ENCODE peak calls at places on chromosomes 3 and 15, in seven cellular contexts. One of them, this sample, is unnamed. For H3K36me3, the result is how much of the 10 kb centered on the place peaks cover.

GRCh38 chr3:30779686-30780287 is 114.7 kb downstream of the GADL1 start:
- DNase-seq in ovary: no peak
- DNase-seq in SK-N-SH: peak
- DNase-seq in GM12878: no peak
- DNase-seq in stomach: no peak
- DNase-seq in HepG2: peak
- DNase-seq in transverse colon: no peak
- DNase-seq in this sample: no peak

GRCh38 chr3:48990636-48991421 is 788 bp downstream of the P4HTM start:
- DNase-seq in transverse colon: peak
- DNase-seq in SK-N-SH: no peak
- DNase-seq in HepG2: no peak
- DNase-seq in ovary: no peak
- DNase-seq in stomach: no peak
- DNase-seq in GM12878: no peak
- DNase-seq in this sample: no peak

GRCh38 chr15:100703032-100703578 is 100.7 kb downstream of the ASB7 start:
- DNase-seq in transverse colon: no peak
- DNase-seq in stomach: no peak
- DNase-seq in SK-N-SH: no peak
- DNase-seq in HepG2: no peak
- DNase-seq in ovary: no peak
- DNase-seq in GM12878: peak
- DNase-seq in this sample: no peak

GRCh38 chr3:148943531-148944200 is 47.7 kb upstream of the GYG1 start:
- DNase-seq in ovary: no peak
- DNase-seq in GM12878: peak
- DNase-seq in SK-N-SH: peak
- DNase-seq in HepG2: peak
- DNase-seq in transverse colon: no peak
- DNase-seq in stomach: no peak
- DNase-seq in this sample: no peak

GRCh38 chr3:65685621-65686020 is 353.1 kb downstream of the MAGI1 start:
- DNase-seq in transverse colon: no peak
- DNase-seq in SK-N-SH: no peak
- DNase-seq in GM12878: no peak
- DNase-seq in stomach: no peak
- DNase-seq in HepG2: peak
- DNase-seq in ovary: peak
- DNase-seq in this sample: no peak

GRCh38 chr3:187705164-187705563 is 2.8 kb upstream of the RTP2 start:
- DNase-seq in transverse colon: no peak
- DNase-seq in GM12878: no peak
- DNase-seq in stomach: no peak
- DNase-seq in HepG2: no peak
- DNase-seq in SK-N-SH: no peak
- DNase-seq in ovary: no peak
- DNase-seq in this sample: no peak

GRCh38 chr15:79004336-79004735 is 59.5 kb upstream of the CTSH start:
- DNase-seq in ovary: no peak
- DNase-seq in GM12878: peak
- DNase-seq in HepG2: peak
- DNase-seq in transverse colon: peak
- DNase-seq in stomach: no peak
- DNase-seq in SK-N-SH: no peak
- DNase-seq in this sample: no peak

GRCh38 chr15:39608741-39609140 is 27.9 kb downstream of the THBS1 start:
- DNase-seq in transverse colon: no peak
- DNase-seq in ovary: no peak
- DNase-seq in stomach: no peak
- DNase-seq in SK-N-SH: no peak
- DNase-seq in GM12878: no peak
- DNase-seq in HepG2: no peak
- DNase-seq in this sample: no peak

GRCh38 chr3:156211583-156211982 is 91.2 kb downstream of the KCNAB1 start:
- DNase-seq in SK-N-SH: no peak
- DNase-seq in GM12878: no peak
- DNase-seq in HepG2: no peak
- DNase-seq in ovary: no peak
- DNase-seq in stomach: no peak
- DNase-seq in transverse colon: no peak
- DNase-seq in this sample: no peak

GRCh38 chr15:81531141-81531592 is 157.2 kb upstream of the TMC3 start:
- DNase-seq in stomach: no peak
- DNase-seq in transverse colon: no peak
- DNase-seq in ovary: no peak
- DNase-seq in HepG2: no peak
- DNase-seq in SK-N-SH: no peak
- DNase-seq in GM12878: no peak
- DNase-seq in this sample: no peak

GRCh38 chr15:101348643-101349496 is 53.8 kb upstream of the SNRPA1 start:
- DNase-seq in ovary: no peak
- DNase-seq in GM12878: no peak
- DNase-seq in transverse colon: peak
- DNase-seq in SK-N-SH: no peak
- DNase-seq in HepG2: no peak
- DNase-seq in stomach: peak
- DNase-seq in this sample: no peak

DNA sequence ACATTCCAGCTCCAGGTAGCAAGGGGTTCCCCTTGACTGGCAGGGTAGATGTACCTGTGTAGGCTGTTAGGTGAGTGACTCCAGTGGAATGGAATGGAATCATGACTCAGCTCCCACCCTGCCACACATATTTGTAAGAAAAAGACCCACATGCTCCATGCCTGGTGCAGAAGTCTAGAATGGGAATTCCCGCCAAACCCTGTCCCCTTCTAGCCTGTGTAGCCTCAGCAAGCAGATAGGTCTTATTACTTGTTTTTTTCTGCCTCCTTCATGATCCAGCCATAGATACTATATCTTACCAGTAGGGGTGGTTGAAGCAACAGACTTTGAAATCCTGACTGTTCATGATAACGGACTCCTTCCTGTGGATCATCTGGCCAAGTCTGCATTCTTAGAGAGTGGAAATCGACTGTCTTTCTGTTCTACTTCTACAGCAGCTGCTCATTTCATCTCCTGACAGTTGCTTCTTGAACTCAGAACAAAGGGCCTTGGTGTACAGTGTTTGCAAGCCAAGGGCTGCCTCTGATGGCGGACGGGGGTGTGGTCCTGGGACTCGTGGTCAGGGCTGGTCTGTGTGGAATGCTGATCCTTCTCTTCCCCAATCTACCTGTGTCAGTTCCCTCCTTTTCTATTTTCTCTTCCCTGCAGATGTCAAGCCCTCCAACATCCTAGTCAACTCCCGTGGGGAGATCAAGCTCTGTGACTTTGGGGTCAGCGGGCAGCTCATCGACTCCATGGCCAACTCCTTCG is 16.3 kb downstream of the SNAPC5 start:
- DNase-seq in transverse colon: no peak
- DNase-seq in HepG2: no peak
- DNase-seq in GM12878: no peak
- DNase-seq in stomach: no peak
- DNase-seq in ovary: no peak
- DNase-seq in SK-N-SH: no peak
- DNase-seq in this sample: no peak
- TF ChIP-seq EP300 in transverse colon: no peak
- TF ChIP-seq EP300 in HepG2: no peak
- TF ChIP-seq EP300 in GM12878: no peak
- TF ChIP-seq EP300 in stomach: no peak
- TF ChIP-seq EP300 in ovary: no peak
- TF ChIP-seq EP300 in SK-N-SH: no peak
- TF ChIP-seq EP300 in this sample: no peak

GRCh38 chr3:108051005-108051404 is 39.8 kb downstream of the CD47 start:
- DNase-seq in HepG2: no peak
- DNase-seq in transverse colon: no peak
- DNase-seq in ovary: no peak
- DNase-seq in stomach: no peak
- DNase-seq in SK-N-SH: no peak
- DNase-seq in GM12878: no peak
- DNase-seq in this sample: no peak
- H3K36me3 ChIP-seq in HepG2: under half
- H3K36me3 ChIP-seq in transverse colon: under half
- H3K36me3 ChIP-seq in ovary: under half
- H3K36me3 ChIP-seq in stomach: half or more
- H3K36me3 ChIP-seq in SK-N-SH: under half
- H3K36me3 ChIP-seq in GM12878: under half
- H3K36me3 ChIP-seq in this sample: under half

GRCh38 chr15:70670680-70671079 is 92.7 kb downstream of the UACA start:
- DNase-seq in HepG2: no peak
- DNase-seq in GM12878: no peak
- DNase-seq in transverse colon: no peak
- DNase-seq in stomach: no peak
- DNase-seq in ovary: no peak
- DNase-seq in SK-N-SH: no peak
- DNase-seq in this sample: no peak
- TF ChIP-seq CTCF in HepG2: no peak
- TF ChIP-seq CTCF in GM12878: no peak
- TF ChIP-seq CTCF in transverse colon: no peak
- TF ChIP-seq CTCF in stomach: no peak
- TF ChIP-seq CTCF in ovary: no peak
- TF ChIP-seq CTCF in SK-N-SH: peak
- TF ChIP-seq CTCF in this sample: no peak

GRCh38 chr3:112670824-112671223 is 29.9 kb upstream of the CCDC80 start:
- DNase-seq in ovary: no peak
- DNase-seq in transverse colon: no peak
- DNase-seq in SK-N-SH: no peak
- DNase-seq in HepG2: no peak
- DNase-seq in stomach: no peak
- DNase-seq in GM12878: no peak
- DNase-seq in this sample: no peak

GRCh38 chr3:112672716-112673506 is 32.0 kb upstream of the CCDC80 start:
- DNase-seq in stomach: no peak
- DNase-seq in transverse colon: no peak
- DNase-seq in ovary: no peak
- DNase-seq in SK-N-SH: no peak
- DNase-seq in GM12878: no peak
- DNase-seq in HepG2: no peak
- DNase-seq in this sample: no peak

GRCh38 chr3:112675349-112675748 is 34.4 kb upstream of the CCDC80 start:
- DNase-seq in transverse colon: no peak
- DNase-seq in GM12878: no peak
- DNase-seq in stomach: no peak
- DNase-seq in SK-N-SH: no peak
- DNase-seq in HepG2: no peak
- DNase-seq in ovary: no peak
- DNase-seq in this sample: no peak

GRCh38 chr3:112675943-112676530 is 35.1 kb upstream of the CCDC80 start:
- DNase-seq in ovary: no peak
- DNase-seq in GM12878: no peak
- DNase-seq in HepG2: no peak
- DNase-seq in transverse colon: no peak
- DNase-seq in stomach: no peak
- DNase-seq in SK-N-SH: no peak
- DNase-seq in this sample: no peak

GRCh38 chr3:112671930-112672715 is 31.2 kb upstream of the CCDC80 start:
- DNase-seq in SK-N-SH: no peak
- DNase-seq in HepG2: no peak
- DNase-seq in transverse colon: no peak
- DNase-seq in GM12878: no peak
- DNase-seq in ovary: no peak
- DNase-seq in stomach: no peak
- DNase-seq in this sample: no peak
- TF ChIP-seq EP300 in SK-N-SH: peak
- TF ChIP-seq EP300 in HepG2: no peak
- TF ChIP-seq EP300 in transverse colon: no peak
- TF ChIP-seq EP300 in GM12878: no peak
- TF ChIP-seq EP300 in ovary: no peak
- TF ChIP-seq EP300 in stomach: no peak
- TF ChIP-seq EP300 in this sample: no peak

GRCh38 chr3:50515565-50516047 is 12.2 kb upstream of the CACNA2D2 start:
- DNase-seq in SK-N-SH: peak
- DNase-seq in GM12878: no peak
- DNase-seq in HepG2: peak
- DNase-seq in ovary: peak
- DNase-seq in transverse colon: peak
- DNase-seq in stomach: no peak
- DNase-seq in this sample: no peak

GRCh38 chr3:50509715-50510114 is 6.3 kb upstream of the CACNA2D2 start:
- DNase-seq in transverse colon: no peak
- DNase-seq in HepG2: no peak
- DNase-seq in GM12878: no peak
- DNase-seq in ovary: no peak
- DNase-seq in SK-N-SH: no peak
- DNase-seq in stomach: no peak
- DNase-seq in this sample: no peak

GRCh38 chr3:50510325-50510724 is 6.9 kb upstream of the CACNA2D2 start:
- DNase-seq in SK-N-SH: no peak
- DNase-seq in GM12878: no peak
- DNase-seq in stomach: no peak
- DNase-seq in transverse colon: no peak
- DNase-seq in ovary: no peak
- DNase-seq in HepG2: no peak
- DNase-seq in this sample: no peak

GRCh38 chr3:50508821-50509220 is 5.4 kb upstream of the CACNA2D2 start:
- DNase-seq in GM12878: no peak
- DNase-seq in HepG2: no peak
- DNase-seq in ovary: no peak
- DNase-seq in stomach: no peak
- DNase-seq in SK-N-SH: no peak
- DNase-seq in transverse colon: no peak
- DNase-seq in this sample: no peak

GRCh38 chr3:50512131-50512530 is 8.7 kb upstream of the CACNA2D2 start:
- DNase-seq in SK-N-SH: no peak
- DNase-seq in HepG2: no peak
- DNase-seq in transverse colon: no peak
- DNase-seq in GM12878: no peak
- DNase-seq in stomach: no peak
- DNase-seq in ovary: no peak
- DNase-seq in this sample: no peak
- H3K36me3 ChIP-seq in SK-N-SH: under half
- H3K36me3 ChIP-seq in HepG2: under half
- H3K36me3 ChIP-seq in transverse colon: under half
- H3K36me3 ChIP-seq in GM12878: under half
- H3K36me3 ChIP-seq in stomach: under half
- H3K36me3 ChIP-seq in ovary: under half
- H3K36me3 ChIP-seq in this sample: under half

This sample was measured in tibial nerve.